ENCODE peak calls at places on chromosomes 2 and 18, in six cellular contexts. N is tibial nerve, B is bronchial epithelial cell, L is uterus, G is caudate nucleus, P is cardiac muscle cell. X is an unnamed sample.

GRCh38 chr2:111202266-111203040 is 81.7 kb downstream of the BCL2L11 start:
- DNase-seq in N (no peak), B (peak; percentile 68), L (no peak), G (no peak), P (peak; percentile 60), X (no peak)

GRCh38 chr2:65355190-65355831 is 77.1 kb downstream of the SPRED2 start:
- DNase-seq in N (no peak), B (no peak), L (no peak), G (no peak), P (no peak), X (no peak)

GRCh38 chr2:16019617-16020351 is 79.4 kb downstream of the MYCN start:
- DNase-seq in N (no peak), B (no peak), L (no peak), G (no peak), P (no peak), X (no peak)

GRCh38 chr18:13366131-13366530 is 147.6 kb downstream of the LDLRAD4 start:
- DNase-seq in N (no peak), B (no peak), L (no peak), G (no peak), P (no peak), X (no peak)

GRCh38 chr18:7021994-7022840 is 95.4 kb downstream of the LAMA1 start:
- DNase-seq in N (no peak), B (peak; percentile 79), L (no peak), G (peak; percentile 58), P (peak; percentile 27), X (no peak)

GRCh38 chr2:176157499-176158305 is 595 bp downstream of the HOXD3 start:
- DNase-seq in N (no peak), B (no peak), L (no peak), G (no peak), P (no peak), X (no peak)

GRCh38 chr18:9653390-9653789 is 39.0 kb upstream of the PPP4R1 start:
- DNase-seq in N (peak; percentile 11), B (no peak), L (peak; percentile 19), G (no peak), P (peak; percentile 30), X (no peak)

GRCh38 chr18:3093624-3094354 is 80.8 kb upstream of the LPIN2 start:
- DNase-seq in N (no peak), B (no peak), L (no peak), G (peak; percentile 21), P (no peak), X (no peak)

GRCh38 chr2:229235136-229235914 is 35.8 kb downstream of the PID1 start:
- DNase-seq in N (peak; percentile 9), B (peak; percentile 8), L (no peak), G (no peak), P (peak; percentile 53), X (no peak)

GRCh38 chr2:40448476-40449079 is 3.3 kb downstream of the SLC8A1 start:
- DNase-seq in N (no peak), B (peak; percentile 37), L (no peak), G (no peak), P (peak; percentile 45), X (no peak)

GRCh38 chr2:6744037-6744436 is 121.7 kb downstream of the CMPK2 start:
- DNase-seq in N (no peak), B (no peak), L (no peak), G (no peak), P (no peak), X (no peak)

GRCh38 chr2:239162141-239162821 is 238.5 kb downstream of the HDAC4 start:
- DNase-seq in N (no peak), B (no peak), L (peak; percentile 11), G (no peak), P (no peak), X (no peak)

GRCh38 chr2:19785432-19785831 is 116.4 kb downstream of the TTC32 start:
- DNase-seq in N (no peak), B (peak; percentile 81), L (no peak), G (no peak), P (peak; percentile 73), X (no peak)

GRCh38 chr2:238727585-238728321 is 120.1 kb upstream of the TWIST2 start:
- DNase-seq in N (peak; percentile 49), B (no peak), L (peak; percentile 77), G (no peak), P (peak; percentile 54), X (no peak)

GRCh38 chr2:95277246-95277906 is 3.1 kb downstream of the PROM2 start:
- DNase-seq in N (no peak), B (peak; percentile 57), L (no peak), G (no peak), P (peak; percentile 9), X (no peak)

GRCh38 chr2:62495777-62496176 is 10.2 kb downstream of the TMEM17 start:
- DNase-seq in N (no peak), B (no peak), L (no peak), G (no peak), P (no peak), X (no peak)